ENCODE peak calls at places on chromosomes 13 and 19, in nine cellular contexts. I is ACHN; F is germinal center; R is neural crest cell; J is T-helper 17 cell; D is stimulated activated CD8-positive, alpha-beta memory T cell treated with anti-CD3 and anti-CD28 coated beads, Interleukin-2, amount 100 ng/mL, for 48 hours; Q is NCI-H2081; K is mesenchymal stem cell; A is progenitor cell of endocrine pancreas. L is an unnamed sample.

GRCh38 chr13:113934576-113934975 is 39.3 kb downstream of the C13orf46 start:
- DNase-seq in K (no peak), R (no peak), J (no peak), Q (no peak), F (no peak), D (no peak), I (no peak), A (no peak), L (no peak)

GRCh38 chr19:51735759-51736449 is 12.1 kb upstream of the HAS1 start:
- DNase-seq in A (no peak), Q (no peak), D (no peak), F (no peak), K (no peak), I (no peak), R (no peak), J (no peak), L (no peak)

GRCh38 chr13:79485014-79485441 is 4.1 kb downstream of the NDFIP2 start:
- DNase-seq in Q (no peak), F (no peak), R (no peak), I (peak; percentile 90), D (no peak), J (no peak), K (peak; percentile 92), A (no peak), L (peak; percentile 75)

GRCh38 chr19:48608798-48609263 is 2.3 kb downstream of the SPACA4 start:
- DNase-seq in K (no peak), F (peak; percentile 81), A (no peak), D (no peak), J (no peak), Q (peak; percentile 24), R (no peak), I (peak; percentile 59), L (no peak)

GRCh38 chr19:5951338-5951861 is 26.5 kb downstream of the RANBP3 start:
- DNase-seq in J (no peak), R (peak; percentile 9), F (peak; percentile 82), D (no peak), I (no peak), Q (no peak), A (no peak), K (no peak), L (no peak)

GRCh38 chr13:26017196-26017921 is 34.5 kb downstream of the SHISA2 start:
- DNase-seq in R (no peak), D (no peak), Q (no peak), J (no peak), F (no peak), I (no peak), A (no peak), K (no peak), L (peak; percentile 54)

GRCh38 chr19:19385900-19386339 is 19.6 kb upstream of the GATAD2A start:
- DNase-seq in R (no peak), J (no peak), I (no peak), A (no peak), D (peak; percentile 52), F (peak; percentile 38), K (no peak), Q (no peak), L (peak; percentile 82)

GRCh38 chr19:8158411-8159074 is 9.2 kb upstream of the FBN3 start:
- DNase-seq in F (peak; percentile 79), Q (peak; percentile 81), J (no peak), R (peak; percentile 45), D (no peak), K (peak; percentile 77), A (peak; percentile 38), I (peak; percentile 83), L (peak; percentile 92)

GRCh38 chr19:3631053-3631861 is 4.7 kb upstream of the CACTIN start:
- DNase-seq in J (no peak), R (no peak), Q (no peak), I (no peak), K (no peak), F (no peak), A (no peak), D (no peak), L (no peak)

GRCh38 chr13:68608147-68608546 is 1378.0 kb upstream of the PCDH9 start:
- DNase-seq in R (no peak), D (no peak), Q (no peak), F (no peak), K (no peak), A (no peak), J (no peak), I (no peak), L (no peak)

GRCh38 chr13:47661076-47661475 is 340.0 kb downstream of the SUCLA2 start:
- DNase-seq in J (no peak), A (no peak), D (no peak), F (no peak), I (no peak), Q (no peak), K (peak; percentile 69), R (no peak), L (no peak)

GRCh38 chr19:932647-933552 is 7.1 kb downstream of the ARID3A start:
- DNase-seq in A (no peak), Q (no peak), J (no peak), I (no peak), K (peak; percentile 95), R (peak; percentile 56), F (no peak), D (no peak), L (peak; percentile 71)

GRCh38 chr13:102141625-102142472 is 260.0 kb downstream of the FGF14 start:
- DNase-seq in I (peak; percentile 7), A (no peak), Q (no peak), R (no peak), D (no peak), K (peak; percentile 25), J (no peak), F (no peak), L (peak; percentile 36)

GRCh38 chr13:26591672-26592071 is 34.2 kb downstream of the WASF3 start:
- DNase-seq in R (no peak), A (no peak), K (no peak), Q (no peak), J (no peak), F (no peak), D (no peak), I (no peak), L (no peak)

GRCh38 chr19:30684613-30685012 is 312.4 kb downstream of the ZNF536 start:
- DNase-seq in R (no peak), Q (no peak), A (no peak), D (no peak), K (no peak), F (no peak), J (no peak), I (no peak), L (no peak)

GRCh38 chr13:52118095-52118494 is 10.8 kb downstream of the NEK5 start:
- DNase-seq in I (no peak), Q (no peak), K (no peak), J (no peak), A (no peak), F (no peak), R (no peak), D (no peak), L (no peak)

GRCh38 chr19:58218899-58219298 is 9.8 kb upstream of the ZNF544 start:
- DNase-seq in J (no peak), F (no peak), R (no peak), K (no peak), A (no peak), Q (peak; percentile 26), D (no peak), I (peak; percentile 22), L (peak; percentile 44)

GRCh38 chr19:16315825-16316505 is 8.7 kb upstream of the KLF2 start:
- DNase-seq in Q (no peak), F (no peak), K (peak; percentile 99), A (no peak), D (no peak), J (no peak), I (no peak), R (no peak), L (peak; percentile 48)

GRCh38 chr13:113616991-113617749 is 32.6 kb downstream of the TFDP1 start:
- DNase-seq in R (no peak), D (no peak), J (no peak), Q (no peak), I (no peak), F (no peak), K (peak; percentile 30), A (no peak), L (peak; percentile 76)

GRCh38 chr13:24251525-24251924 is 57.9 kb upstream of the C1QTNF9 start:
- DNase-seq in R (no peak), K (no peak), I (no peak), A (no peak), J (peak; percentile 70), Q (no peak), D (peak; percentile 44), F (no peak), L (no peak)

GRCh38 chr13:36133950-36134349 is 2.8 kb upstream of the DCLK1 start:
- DNase-seq in F (no peak), I (no peak), D (no peak), A (no peak), Q (peak; percentile 17), K (no peak), J (no peak), R (no peak), L (peak; percentile 49)